ENCODE peak calls at places on chromosomes 5 and 9, in six cellular contexts. P is uterus; L is IMR-90; G is activated T-cell treated with anti-CD3 and anti-CD28 coated beads, Interleukin-2, amount 50 U/mL, for 72 hours; W is colonic mucosa; F is esophagus squamous epithelium. Z is an unnamed sample.

GRCh38 chr9:137049544-137050449 is 3.8 kb upstream of the NPDC1 start:
- DNase-seq in F (no peak), G (peak), L (peak), W (peak), P (no peak), Z (no peak)

GRCh38 chr9:112562235-112562958 is 75.8 kb downstream of the KIAA1958 start:
- DNase-seq in F (no peak), G (no peak), P (no peak), L (no peak), W (no peak), Z (no peak)

GRCh38 chr5:1292139-1292538 is 2.7 kb downstream of the TERT start:
- DNase-seq in W (peak), L (no peak), F (no peak), G (no peak), P (no peak), Z (no peak)

GRCh38 chr5:142602720-142603245 is 83.1 kb downstream of the FGF1 start:
- DNase-seq in F (no peak), L (peak), G (no peak), P (no peak), W (no peak), Z (no peak)

GRCh38 chr5:137142371-137143243 is 356.5 kb downstream of the SPOCK1 start:
- DNase-seq in W (no peak), P (peak), F (no peak), G (no peak), L (peak), Z (peak)

GRCh38 chr9:76101945-76102344 is 211.5 kb downstream of the PCSK5 start:
- DNase-seq in L (no peak), P (no peak), F (no peak), G (no peak), W (peak), Z (no peak)

GRCh38 chr5:65925094-65925600 is 1.2 kb upstream of the ERBIN start:
- DNase-seq in F (peak), W (peak), P (peak), L (peak), G (peak), Z (peak)

GRCh38 chr5:180345781-180346180 is 7.4 kb downstream of the GFPT2 start:
- DNase-seq in G (no peak), P (no peak), F (no peak), W (no peak), L (no peak), Z (no peak)

GRCh38 chr5:138230261-138230660 is 17.1 kb upstream of the CDC23 start:
- DNase-seq in G (no peak), L (peak), P (no peak), W (no peak), F (no peak), Z (no peak)

GRCh38 chr5:124591583-124591982 is 154.9 kb downstream of the ZNF608 start:
- DNase-seq in P (no peak), G (no peak), W (no peak), F (no peak), L (no peak), Z (no peak)

GRCh38 chr5:133421394-133421793 is 190.9 kb downstream of the FSTL4 start:
- DNase-seq in F (no peak), P (no peak), L (no peak), G (peak), W (no peak), Z (no peak)

GRCh38 chr5:129382921-129383672 is 77.0 kb upstream of the ADAMTS19 start:
- DNase-seq in W (no peak), G (no peak), P (no peak), L (peak), F (no peak), Z (no peak)

GRCh38 chr5:137598341-137598740 is 99.2 kb upstream of the SPOCK1 start:
- DNase-seq in W (no peak), F (no peak), G (no peak), L (no peak), P (no peak), Z (no peak)

GRCh38 chr5:124789104-124789605 is 42.7 kb upstream of the ZNF608 start:
- DNase-seq in W (no peak), L (peak), G (no peak), F (no peak), P (no peak), Z (no peak)

GRCh38 chr5:134582941-134583340 is 49.7 kb downstream of the SAR1B start:
- DNase-seq in F (no peak), P (no peak), W (no peak), G (no peak), L (no peak), Z (no peak)

GRCh38 chr5:115884704-115885103 is 43.0 kb downstream of the AP3S1 start:
- DNase-seq in P (no peak), L (no peak), G (no peak), W (no peak), F (no peak), Z (no peak)

GRCh38 chr5:88140863-88141694 is 127.6 kb downstream of the TMEM161B start:
- DNase-seq in G (peak), F (peak), P (peak), W (peak), L (peak), Z (peak)

GRCh38 chr9:125409217-125409636 is 147.6 kb downstream of the GAPVD1 start:
- DNase-seq in W (no peak), P (no peak), L (no peak), F (no peak), G (peak), Z (no peak)

GRCh38 chr5:135635471-135635870 is 56.7 kb upstream of the CXCL14 start:
- DNase-seq in W (no peak), F (no peak), P (no peak), L (no peak), G (no peak), Z (no peak)

GRCh38 chr5:112570708-112571448 is 151.8 kb upstream of the EPB41L4A start:
- DNase-seq in W (no peak), P (no peak), L (no peak), F (no peak), G (no peak), Z (no peak)

Z was measured in thoracic aorta.